ENCODE peak calls at places on chromosomes 12 and 14, in six cellular contexts. Q is T-helper 1 cell; T is activated naive CD4-positive, alpha-beta T cell treated with anti-CD3 and anti-CD28 coated beads, Interleukin-2, amount 10 ng/mL, durations not matched to agents 7 days and 5 days; X is AG10803; B is SW480; C is glutamatergic neuron. E is an unnamed sample.

GRCh38 chr14:35534884-35535793 is 1.2 kb downstream of the INSM2 start:
- DNase-seq in T (peak; percentile 82), Q (peak; percentile 39), X (peak; percentile 49), B (peak; percentile 34), C (peak; percentile 42), E (no peak)

GRCh38 chr12:93242154-93242958 is 135.4 kb upstream of the NUDT4 start:
- DNase-seq in C (no peak), T (no peak), B (no peak), Q (no peak), X (no peak), E (no peak)

GRCh38 chr14:73424453-73424852 is 33.9 kb downstream of the NUMB start:
- DNase-seq in T (no peak), B (no peak), X (no peak), Q (no peak), C (no peak), E (no peak)

GRCh38 chr14:93234798-93235197 is 27.7 kb downstream of the UBR7 start:
- DNase-seq in B (no peak), T (no peak), Q (no peak), X (peak; percentile 76), C (no peak), E (no peak)

GRCh38 chr12:52370906-52371608 is 3.8 kb upstream of the KRT85 start:
- DNase-seq in C (no peak), T (no peak), X (peak; percentile 85), Q (no peak), B (no peak), E (no peak)

GRCh38 chr12:92065018-92065499 is 80.6 kb downstream of the BTG1 start:
- DNase-seq in T (no peak), B (peak; percentile 66), C (no peak), Q (peak; percentile 25), X (peak; percentile 48), E (peak; percentile 78)

GRCh38 chr12:106195638-106196037 is 52.2 kb downstream of the CKAP4 start:
- DNase-seq in C (no peak), Q (no peak), T (no peak), B (no peak), X (peak; percentile 98), E (no peak)

GRCh38 chr14:95196826-95197497 is 39.6 kb upstream of the DICER1 start:
- DNase-seq in B (no peak), Q (no peak), C (no peak), T (no peak), X (no peak), E (no peak)